ENCODE peak calls at places on chromosomes 12 and 14, in six cellular contexts. E is prostate gland, C is OCI-LY7, O is cardiac fibroblast, P is AG10803, B is pancreas. Z is an unnamed sample.

GRCh38 chr12:108478611-108479010 is 36.5 kb upstream of the FICD start:
- DNase-seq in P (no peak), C (no peak), E (no peak), B (no peak), O (no peak), Z (peak)

GRCh38 chr12:25130741-25131188 is 64.2 kb downstream of the DNAI7 start:
- DNase-seq in C (peak), P (peak), B (no peak), O (peak), E (no peak), Z (no peak)

GRCh38 chr14:88342980-88343379 is 19.9 kb upstream of the KCNK10 start:
- DNase-seq in P (no peak), O (no peak), B (no peak), C (no peak), E (no peak), Z (no peak)

GRCh38 chr12:76026643-76027063 is 4.9 kb downstream of the PHLDA1 start:
- DNase-seq in C (no peak), O (peak), E (no peak), B (no peak), P (peak), Z (no peak)

GRCh38 chr12:2169964-2170363 is 117.2 kb downstream of the CACNA1C start:
- DNase-seq in O (no peak), C (no peak), B (no peak), E (no peak), P (peak), Z (no peak)

GRCh38 chr12:42447371-42447786 is 121.4 kb downstream of the PPHLN1 start:
- DNase-seq in P (no peak), E (no peak), C (no peak), O (peak), B (no peak), Z (no peak)

GRCh38 chr12:1870086-1870485 is 48.4 kb downstream of the CACNA2D4 start:
- DNase-seq in P (no peak), O (no peak), E (no peak), B (no peak), C (no peak), Z (no peak)

GRCh38 chr12:19707948-19708409 is 268.7 kb downstream of the AEBP2 start:
- DNase-seq in P (peak), O (no peak), C (no peak), E (no peak), B (no peak), Z (no peak)

DNA sequence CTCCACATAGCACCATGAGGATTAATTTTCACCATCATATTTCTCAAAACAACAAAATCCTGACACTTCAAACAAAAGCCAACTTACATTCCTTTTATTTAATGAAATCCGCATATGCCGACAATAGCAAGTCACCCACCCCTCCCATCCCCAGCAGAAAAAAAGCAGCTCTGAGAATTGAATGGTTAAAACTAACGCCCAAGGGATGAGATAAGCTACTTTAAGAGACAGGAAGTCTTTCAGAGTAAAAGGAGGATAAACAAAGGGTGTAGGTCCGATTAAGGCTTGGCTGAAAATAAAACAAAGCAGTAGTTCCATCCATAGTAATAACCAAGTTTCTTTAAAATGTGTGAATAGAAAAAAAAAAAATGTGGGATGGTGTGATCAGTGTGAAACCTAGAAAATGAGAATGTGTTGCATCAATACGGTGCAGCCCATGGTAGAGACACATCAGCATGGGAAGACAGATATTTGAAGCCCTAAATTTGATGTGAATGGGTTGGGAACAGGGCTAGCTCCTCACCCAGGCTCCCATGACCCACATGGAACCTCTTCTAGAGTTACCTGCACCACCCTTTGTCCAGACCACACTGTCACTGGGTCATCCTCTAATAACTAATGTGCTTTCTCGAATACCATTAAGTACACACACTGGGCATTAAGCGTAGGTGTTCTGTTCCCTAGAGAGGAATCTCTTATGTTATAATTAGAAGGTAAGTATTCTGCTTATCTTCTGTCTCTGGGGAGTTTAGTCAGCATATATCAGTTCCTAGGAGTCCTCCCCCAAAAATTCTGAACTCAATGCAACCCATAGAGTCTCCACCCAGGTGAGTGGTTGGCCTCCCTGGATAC is 31.7 kb downstream of the RTRAF start:
- DNase-seq in B (no peak), O (peak), E (no peak), C (no peak), P (no peak), Z (no peak)
- H3K4me3 ChIP-seq in B (no peak), O (no peak), E (no peak), C (no peak), P (no peak), Z (no peak)

DNA sequence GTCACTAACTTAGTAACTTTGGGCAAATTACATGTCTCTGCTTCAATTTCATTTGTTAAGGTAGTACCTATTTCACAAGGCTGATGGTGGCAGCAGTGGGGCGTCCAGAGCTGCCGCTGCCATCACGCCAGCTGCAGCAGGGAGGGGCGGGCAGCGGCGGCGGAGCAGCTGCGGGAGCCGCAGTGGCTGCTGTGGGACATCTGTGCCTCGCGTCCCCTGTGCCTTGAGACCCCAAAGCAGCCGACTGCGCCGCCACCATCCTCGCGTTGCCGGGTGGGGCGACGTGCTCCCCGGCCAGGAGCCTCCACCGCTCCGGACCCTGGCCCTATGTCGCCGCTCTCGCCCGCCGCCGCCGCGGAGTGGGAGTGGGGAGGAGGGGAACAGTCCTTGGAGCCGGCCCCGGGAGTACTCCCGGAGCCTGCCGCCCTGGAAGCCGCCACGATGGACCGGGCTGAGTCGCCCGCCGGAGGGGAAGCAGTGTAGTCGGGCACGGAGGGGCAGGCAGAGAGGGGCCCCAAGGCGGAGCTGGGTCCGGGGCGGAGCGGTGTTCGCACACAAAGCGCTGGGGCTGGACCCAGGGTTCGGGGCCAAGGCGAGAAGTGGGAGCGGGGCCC is 51.4 kb downstream of the A2M start:
- DNase-seq in P (peak), E (peak), B (peak), O (peak), C (no peak), Z (peak)
- TF ChIP-seq CTCF in P (peak), E (peak), B (peak), O (peak), C (no peak), Z (peak)

GRCh38 chr14:51963164-51963733 is 26.1 kb upstream of the RTRAF start:
- DNase-seq in P (peak), C (no peak), B (no peak), O (peak), E (no peak), Z (no peak)
- H3K4me3 ChIP-seq in P (peak), C (no peak), B (no peak), O (peak), E (no peak), Z (no peak)

GRCh38 chr14:29554335-29554734 is 373.3 kb downstream of the PRKD1 start:
- DNase-seq in O (no peak), B (no peak), P (no peak), C (no peak), E (no peak), Z (no peak)

GRCh38 chr14:29545714-29546113 is 381.9 kb downstream of the PRKD1 start:
- DNase-seq in O (no peak), P (no peak), B (no peak), E (no peak), C (no peak), Z (no peak)

GRCh38 chr14:29553427-29553826 is 374.2 kb downstream of the PRKD1 start:
- DNase-seq in E (no peak), C (no peak), O (no peak), P (no peak), B (no peak), Z (no peak)

DNA sequence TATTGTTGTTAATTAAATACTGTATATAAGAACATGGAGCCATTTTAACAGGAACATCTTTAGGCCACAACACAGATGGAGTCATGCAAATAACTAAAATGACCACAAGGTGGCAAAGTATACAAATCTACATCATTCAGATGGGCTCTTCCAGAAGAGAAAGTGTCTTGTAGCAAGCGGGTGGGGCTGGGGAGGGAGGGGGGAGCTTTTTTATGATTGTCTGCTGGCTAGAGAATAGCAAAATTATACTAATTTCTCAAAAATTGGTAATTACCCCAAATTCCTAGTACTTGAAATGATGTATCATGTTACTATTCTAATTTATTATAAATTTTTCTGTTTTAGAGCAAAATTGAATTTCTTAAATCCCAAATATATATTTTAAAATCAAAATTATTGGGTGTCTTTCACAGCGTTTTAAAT is 378.7 kb downstream of the PRKD1 start:
- DNase-seq in B (peak), C (peak), E (peak), P (peak), O (peak), Z (peak)
- TF ChIP-seq CTCF in B (peak), C (peak), E (peak), P (peak), O (peak), Z (peak)